ENCODE peak calls at places on chromosome 22, in nine cellular contexts. T is central memory CD4-positive, alpha-beta T cell; E is retina; P is RWPE1; R is NCI-H1694; K is T-helper 1 cell; U is NCI-H2081 treated with DMSO at 0.1 percent for 48 hours; M is AG04450; L is naive thymus-derived CD8-positive, alpha-beta T cell. I is an unnamed sample.

GRCh38 chr22:48277868-48278581 is 1515.6 kb downstream of the TBC1D22A start:
- DNase-seq in T (no peak), E (no peak), P (no peak), R (no peak), K (no peak), U (no peak), M (no peak), L (no peak), I (peak)

GRCh38 chr22:27028093-27028492 is 370.7 kb downstream of the MIAT start:
- DNase-seq in T (no peak), E (no peak), P (no peak), R (no peak), K (no peak), U (no peak), M (no peak), L (no peak), I (no peak)

GRCh38 chr22:42116848-42117424 is 13.7 kb downstream of the CYP2D6 start:
- DNase-seq in T (no peak), E (no peak), P (no peak), R (no peak), K (no peak), U (no peak), M (no peak), L (no peak), I (no peak)

GRCh38 chr22:49433717-49434611 is 393.7 kb downstream of the BRD1 start:
- DNase-seq in T (no peak), E (no peak), P (no peak), R (no peak), K (no peak), U (no peak), M (no peak), L (no peak), I (no peak)

GRCh38 chr22:19579880-19580279 is 55.7 kb upstream of the CLDN5 start:
- DNase-seq in T (no peak), E (no peak), P (no peak), R (no peak), K (no peak), U (no peak), M (no peak), L (peak), I (peak)

GRCh38 chr22:44049369-44050231 is 25.5 kb downstream of the PARVB start:
- DNase-seq in T (no peak), E (peak), P (no peak), R (no peak), K (no peak), U (no peak), M (no peak), L (no peak), I (no peak)

GRCh38 chr22:47836957-47837356 is 1074.5 kb downstream of the TBC1D22A start:
- DNase-seq in T (no peak), E (no peak), P (peak), R (no peak), K (no peak), U (no peak), M (no peak), L (no peak), I (no peak)

GRCh38 chr22:43481528-43482309 is 69.9 kb downstream of the MPPED1 start:
- DNase-seq in T (no peak), E (peak), P (no peak), R (peak), K (no peak), U (no peak), M (no peak), L (peak), I (peak)

GRCh38 chr22:50001388-50002231 is 11.0 kb downstream of the IL17REL start:
- DNase-seq in T (no peak), E (no peak), P (no peak), R (peak), K (no peak), U (no peak), M (no peak), L (no peak), I (no peak)

GRCh38 chr22:23255506-23255905 is 75.2 kb downstream of the BCR start:
- DNase-seq in T (no peak), E (no peak), P (no peak), R (no peak), K (no peak), U (no peak), M (no peak), L (no peak), I (no peak)

GRCh38 chr22:17922925-17923898 is 101.1 kb downstream of the MICAL3 start:
- DNase-seq in T (no peak), E (no peak), P (no peak), R (no peak), K (no peak), U (no peak), M (peak), L (no peak), I (no peak)

GRCh38 chr22:30481711-30482110 is 9.9 kb upstream of the SEC14L3 start:
- DNase-seq in T (no peak), E (no peak), P (no peak), R (no peak), K (no peak), U (no peak), M (no peak), L (no peak), I (no peak)

GRCh38 chr22:36411589-36412258 is 24.0 kb upstream of the MYH9 start:
- DNase-seq in T (peak), E (no peak), P (no peak), R (no peak), K (no peak), U (no peak), M (no peak), L (peak), I (no peak)

GRCh38 chr22:21457023-21457787 is 10.0 kb upstream of the TMEM191C start:
- DNase-seq in T (no peak), E (no peak), P (no peak), R (no peak), K (no peak), U (no peak), M (peak), L (no peak), I (no peak)

GRCh38 chr22:30423296-30423958 is 2.1 kb upstream of the MTFP1 start:
- DNase-seq in T (no peak), E (no peak), P (peak), R (no peak), K (no peak), U (no peak), M (no peak), L (no peak), I (no peak)

GRCh38 chr22:39360674-39361413 is 11.1 kb downstream of the SYNGR1 start:
- DNase-seq in T (no peak), E (no peak), P (peak), R (peak), K (no peak), U (no peak), M (no peak), L (no peak), I (peak)

GRCh38 chr22:40453676-40454075 is 83.3 kb downstream of the SGSM3 start:
- DNase-seq in T (no peak), E (no peak), P (no peak), R (no peak), K (no peak), U (no peak), M (no peak), L (no peak), I (no peak)

GRCh38 chr22:36194971-36195370 is 6.6 kb downstream of the APOL4 start:
- DNase-seq in T (peak), E (peak), P (no peak), R (no peak), K (no peak), U (no peak), M (peak), L (peak), I (peak)

GRCh38 chr22:43343262-43343988 is at the start of gene SCUBE1:
- DNase-seq in T (peak), E (no peak), P (peak), R (peak), K (no peak), U (no peak), M (no peak), L (peak), I (peak)

GRCh38 chr22:45834241-45834640 is 142.7 kb downstream of the WNT7B start:
- DNase-seq in T (no peak), E (no peak), P (no peak), R (no peak), K (no peak), U (no peak), M (no peak), L (no peak), I (peak)

GRCh38 chr22:37607912-37608476 is 640 bp upstream of the GGA1 start:
- DNase-seq in T (no peak), E (no peak), P (no peak), R (no peak), K (no peak), U (no peak), M (no peak), L (no peak), I (peak)

GRCh38 chr22:50129121-50129734 is 39.4 kb downstream of the MOV10L1 start:
- DNase-seq in T (no peak), E (no peak), P (no peak), R (no peak), K (no peak), U (no peak), M (no peak), L (no peak), I (no peak)

GRCh38 chr22:39665229-39665628 is 94.7 kb downstream of the CACNA1I start:
- DNase-seq in T (no peak), E (no peak), P (no peak), R (no peak), K (no peak), U (no peak), M (no peak), L (no peak), I (no peak)

GRCh38 chr22:20607157-20607907 is 99.9 kb downstream of the MED15 start:
- DNase-seq in T (no peak), E (peak), P (no peak), R (no peak), K (no peak), U (no peak), M (no peak), L (no peak), I (peak)

GRCh38 chr22:43183496-43184263 is 3.3 kb downstream of the TTLL12 start:
- DNase-seq in T (no peak), E (no peak), P (no peak), R (no peak), K (no peak), U (no peak), M (no peak), L (no peak), I (no peak)

GRCh38 chr22:41468381-41469217 is at the start of the genes ACO2 and PHF5A:
- DNase-seq in T (peak), E (peak), P (peak), R (peak), K (peak), U (peak), M (peak), L (peak), I (peak)

GRCh38 chr22:18044548-18045271 is 20.3 kb upstream of the MICAL3 start:
- DNase-seq in T (no peak), E (no peak), P (no peak), R (no peak), K (no peak), U (no peak), M (no peak), L (no peak), I (no peak)

GRCh38 chr22:42725606-42726355 is 5.1 kb upstream of the A4GALT start:
- DNase-seq in T (no peak), E (no peak), P (no peak), R (no peak), K (no peak), U (no peak), M (no peak), L (no peak), I (no peak)